ENCODE peak calls at places on chromosomes 5 and 9, in seven cellular contexts. One of them, this sample, is unnamed.

GRCh38 chr9:122327175-122327574 is 43.6 kb upstream of the PTGS1 start:
- DNase-seq in heart right ventricle: no peak
- DNase-seq in HepG2: no peak
- DNase-seq in sigmoid colon: no peak
- DNase-seq in Peyer's patch: no peak
- DNase-seq in psoas muscle: no peak
- DNase-seq in stomach: no peak
- DNase-seq in this sample: no peak

GRCh38 chr9:91817493-91818225 is 132.4 kb downstream of the ROR2 start:
- DNase-seq in heart right ventricle: no peak
- DNase-seq in HepG2: no peak
- DNase-seq in sigmoid colon: peak; percentile 69
- DNase-seq in Peyer's patch: no peak
- DNase-seq in psoas muscle: no peak
- DNase-seq in stomach: no peak
- DNase-seq in this sample: no peak

GRCh38 chr9:132160802-132161742 is 786 bp upstream of the NTNG2 start:
- DNase-seq in heart right ventricle: no peak
- DNase-seq in HepG2: no peak
- DNase-seq in sigmoid colon: no peak
- DNase-seq in Peyer's patch: no peak
- DNase-seq in psoas muscle: peak; percentile 29
- DNase-seq in stomach: peak; percentile 34
- DNase-seq in this sample: no peak

GRCh38 chr5:53355316-53355715 is 125.1 kb upstream of the FST start:
- DNase-seq in heart right ventricle: no peak
- DNase-seq in HepG2: no peak
- DNase-seq in sigmoid colon: no peak
- DNase-seq in Peyer's patch: no peak
- DNase-seq in psoas muscle: no peak
- DNase-seq in stomach: no peak
- DNase-seq in this sample: no peak

GRCh38 chr5:54895816-54896341 is 89.5 kb downstream of the ESM1 start:
- DNase-seq in heart right ventricle: peak; percentile 29
- DNase-seq in HepG2: peak; percentile 28
- DNase-seq in sigmoid colon: no peak
- DNase-seq in Peyer's patch: no peak
- DNase-seq in psoas muscle: no peak
- DNase-seq in stomach: peak; percentile 50
- DNase-seq in this sample: no peak

GRCh38 chr5:149358294-149358651 is 427 bp downstream of the PCYOX1L start:
- DNase-seq in heart right ventricle: peak; percentile 41
- DNase-seq in HepG2: no peak
- DNase-seq in sigmoid colon: peak; percentile 86
- DNase-seq in Peyer's patch: peak; percentile 68
- DNase-seq in psoas muscle: peak; percentile 54
- DNase-seq in stomach: peak; percentile 35
- DNase-seq in this sample: no peak

GRCh38 chr5:95178046-95178651 is 106.7 kb downstream of the MCTP1 start:
- DNase-seq in heart right ventricle: no peak
- DNase-seq in HepG2: peak; percentile 7
- DNase-seq in sigmoid colon: no peak
- DNase-seq in Peyer's patch: no peak
- DNase-seq in psoas muscle: no peak
- DNase-seq in stomach: no peak
- DNase-seq in this sample: no peak

GRCh38 chr5:68478306-68479091 is 262.9 kb downstream of the PIK3R1 start:
- DNase-seq in heart right ventricle: no peak
- DNase-seq in HepG2: no peak
- DNase-seq in sigmoid colon: no peak
- DNase-seq in Peyer's patch: no peak
- DNase-seq in psoas muscle: no peak
- DNase-seq in stomach: no peak
- DNase-seq in this sample: no peak

GRCh38 chr5:3512291-3512690 is 83.3 kb upstream of the IRX1 start:
- DNase-seq in heart right ventricle: no peak
- DNase-seq in HepG2: no peak
- DNase-seq in sigmoid colon: no peak
- DNase-seq in Peyer's patch: no peak
- DNase-seq in psoas muscle: no peak
- DNase-seq in stomach: no peak
- DNase-seq in this sample: no peak

GRCh38 chr9:137689745-137690529 is 71.1 kb downstream of the EHMT1 start:
- DNase-seq in heart right ventricle: no peak
- DNase-seq in HepG2: peak; percentile 73
- DNase-seq in sigmoid colon: no peak
- DNase-seq in Peyer's patch: no peak
- DNase-seq in psoas muscle: no peak
- DNase-seq in stomach: no peak
- DNase-seq in this sample: no peak

GRCh38 chr5:115857621-115858349 is 16.1 kb downstream of the AP3S1 start:
- DNase-seq in heart right ventricle: no peak
- DNase-seq in HepG2: no peak
- DNase-seq in sigmoid colon: no peak
- DNase-seq in Peyer's patch: no peak
- DNase-seq in psoas muscle: no peak
- DNase-seq in stomach: no peak
- DNase-seq in this sample: no peak

GRCh38 chr5:173056783-173057061 is 570 bp downstream of the CREBRF start:
- DNase-seq in heart right ventricle: no peak
- DNase-seq in HepG2: no peak
- DNase-seq in sigmoid colon: no peak
- DNase-seq in Peyer's patch: no peak
- DNase-seq in psoas muscle: no peak
- DNase-seq in stomach: no peak
- DNase-seq in this sample: no peak

GRCh38 chr9:40909821-40910220 is 218.7 kb downstream of the FOXD4L6 start:
- DNase-seq in heart right ventricle: no peak
- DNase-seq in HepG2: no peak
- DNase-seq in sigmoid colon: no peak
- DNase-seq in Peyer's patch: no peak
- DNase-seq in psoas muscle: no peak
- DNase-seq in stomach: no peak
- DNase-seq in this sample: no peak

GRCh38 chr9:134571326-134571871 is 70.2 kb upstream of the COL5A1 start:
- DNase-seq in heart right ventricle: peak; percentile 2
- DNase-seq in HepG2: no peak
- DNase-seq in sigmoid colon: peak; percentile 43
- DNase-seq in Peyer's patch: peak; percentile 22
- DNase-seq in psoas muscle: no peak
- DNase-seq in stomach: peak; percentile 3
- DNase-seq in this sample: no peak

GRCh38 chr5:54673523-54674225 is 156.1 kb downstream of the SNX18 start:
- DNase-seq in heart right ventricle: peak; percentile 41
- DNase-seq in HepG2: no peak
- DNase-seq in sigmoid colon: peak; percentile 81
- DNase-seq in Peyer's patch: no peak
- DNase-seq in psoas muscle: peak; percentile 26
- DNase-seq in stomach: peak; percentile 44
- DNase-seq in this sample: no peak

GRCh38 chr9:12818431-12819000 is 43.7 kb downstream of the LURAP1L start:
- DNase-seq in heart right ventricle: no peak
- DNase-seq in HepG2: no peak
- DNase-seq in sigmoid colon: no peak
- DNase-seq in Peyer's patch: peak; percentile 53
- DNase-seq in psoas muscle: no peak
- DNase-seq in stomach: no peak
- DNase-seq in this sample: no peak

GRCh38 chr9:137150485-137151060 is 11.6 kb downstream of the GRIN1 start:
- DNase-seq in heart right ventricle: no peak
- DNase-seq in HepG2: peak; percentile 84
- DNase-seq in sigmoid colon: no peak
- DNase-seq in Peyer's patch: no peak
- DNase-seq in psoas muscle: no peak
- DNase-seq in stomach: peak; percentile 67
- DNase-seq in this sample: no peak

GRCh38 chr5:172775326-172776234 is 4.6 kb upstream of the DUSP1 start:
- DNase-seq in heart right ventricle: no peak
- DNase-seq in HepG2: peak; percentile 95
- DNase-seq in sigmoid colon: peak; percentile 97
- DNase-seq in Peyer's patch: no peak
- DNase-seq in psoas muscle: peak; percentile 92
- DNase-seq in stomach: peak; percentile 79
- DNase-seq in this sample: peak; percentile 74

GRCh38 chr5:9538504-9538903 is 7.4 kb downstream of the SEMA5A start:
- DNase-seq in heart right ventricle: no peak
- DNase-seq in HepG2: no peak
- DNase-seq in sigmoid colon: no peak
- DNase-seq in Peyer's patch: no peak
- DNase-seq in psoas muscle: no peak
- DNase-seq in stomach: no peak
- DNase-seq in this sample: no peak

GRCh38 chr5:95283761-95284511 is 958 bp downstream of the MCTP1 start:
- DNase-seq in heart right ventricle: no peak
- DNase-seq in HepG2: no peak
- DNase-seq in sigmoid colon: no peak
- DNase-seq in Peyer's patch: peak; percentile 52
- DNase-seq in psoas muscle: peak; percentile 13
- DNase-seq in stomach: peak; percentile 53
- DNase-seq in this sample: no peak

GRCh38 chr9:3842839-3843238 is 317.0 kb upstream of the RFX3 start:
- DNase-seq in heart right ventricle: no peak
- DNase-seq in HepG2: no peak
- DNase-seq in sigmoid colon: no peak
- DNase-seq in Peyer's patch: no peak
- DNase-seq in psoas muscle: no peak
- DNase-seq in stomach: no peak
- DNase-seq in this sample: no peak

GRCh38 chr5:125228358-125228757 is 481.9 kb upstream of the ZNF608 start:
- DNase-seq in heart right ventricle: no peak
- DNase-seq in HepG2: no peak
- DNase-seq in sigmoid colon: no peak
- DNase-seq in Peyer's patch: no peak
- DNase-seq in psoas muscle: no peak
- DNase-seq in stomach: no peak
- DNase-seq in this sample: no peak

GRCh38 chr9:31839273-31839672 is 545.2 kb upstream of the ACO1 start:
- DNase-seq in heart right ventricle: no peak
- DNase-seq in HepG2: peak; percentile 41
- DNase-seq in sigmoid colon: no peak
- DNase-seq in Peyer's patch: no peak
- DNase-seq in psoas muscle: no peak
- DNase-seq in stomach: no peak
- DNase-seq in this sample: no peak

GRCh38 chr9:94096819-94097577 is 12.7 kb downstream of the PTPDC1 start:
- DNase-seq in heart right ventricle: no peak
- DNase-seq in HepG2: no peak
- DNase-seq in sigmoid colon: no peak
- DNase-seq in Peyer's patch: no peak
- DNase-seq in psoas muscle: no peak
- DNase-seq in stomach: no peak
- DNase-seq in this sample: no peak

GRCh38 chr9:759983-760715 is 81.3 kb upstream of the DMRT1 start:
- DNase-seq in heart right ventricle: no peak
- DNase-seq in HepG2: no peak
- DNase-seq in sigmoid colon: peak; percentile 52
- DNase-seq in Peyer's patch: no peak
- DNase-seq in psoas muscle: no peak
- DNase-seq in stomach: peak; percentile 40
- DNase-seq in this sample: no peak

GRCh38 chr5:180353963-180354574 is 933 bp upstream of the GFPT2 start:
- DNase-seq in heart right ventricle: no peak
- DNase-seq in HepG2: no peak
- DNase-seq in sigmoid colon: no peak
- DNase-seq in Peyer's patch: no peak
- DNase-seq in psoas muscle: no peak
- DNase-seq in stomach: no peak
- DNase-seq in this sample: no peak
- H3K4me3 ChIP-seq in heart right ventricle: peak overlapping the region; percentile 70
- H3K4me3 ChIP-seq in HepG2: peak overlapping the region; percentile 50
- H3K4me3 ChIP-seq in sigmoid colon: peak overlapping the region; percentile 49
- H3K4me3 ChIP-seq in Peyer's patch: peak overlapping the region; percentile 39
- H3K4me3 ChIP-seq in psoas muscle: peak overlapping the region; percentile 72
- H3K4me3 ChIP-seq in stomach: peak overlapping the region; percentile 71
- H3K4me3 ChIP-seq in this sample: peak overlapping the region; percentile 97

DNA sequence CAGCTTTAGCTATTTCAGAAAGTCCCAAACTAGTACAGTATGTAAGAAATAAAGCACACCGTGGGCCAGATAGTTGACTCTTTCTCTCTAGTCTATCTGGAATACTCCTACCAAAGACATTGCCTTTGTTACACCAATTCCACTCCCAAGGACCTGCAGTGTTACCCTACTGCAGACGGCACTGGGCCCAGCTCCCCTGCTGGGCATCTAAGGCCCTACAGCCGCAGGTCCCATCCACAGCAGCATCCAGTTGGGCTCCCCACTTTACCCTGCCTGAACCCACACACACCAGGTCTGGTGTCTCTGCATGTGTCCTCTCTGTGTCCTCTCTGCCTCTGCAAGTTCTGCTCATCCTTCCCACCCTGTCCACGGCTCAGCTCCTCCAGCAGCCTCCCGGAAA is 22.5 kb downstream of the TNIP1 start:
- DNase-seq in heart right ventricle: no peak
- DNase-seq in HepG2: no peak
- DNase-seq in sigmoid colon: no peak
- DNase-seq in Peyer's patch: no peak
- DNase-seq in psoas muscle: no peak
- DNase-seq in stomach: no peak
- DNase-seq in this sample: no peak
- H3K27ac ChIP-seq in heart right ventricle: no peak overlapping the region
- H3K27ac ChIP-seq in HepG2: no peak overlapping the region
- H3K27ac ChIP-seq in sigmoid colon: peak overlapping the region; percentile 75
- H3K27ac ChIP-seq in Peyer's patch: peak overlapping the region; percentile 73
- H3K27ac ChIP-seq in psoas muscle: peak overlapping the region; percentile 92
- H3K27ac ChIP-seq in stomach: peak overlapping the region; percentile 74
- H3K27ac ChIP-seq in this sample: no peak overlapping the region

GRCh38 chr5:8114597-8115266 is 245.8 kb downstream of the MTRR start:
- DNase-seq in heart right ventricle: no peak
- DNase-seq in HepG2: no peak
- DNase-seq in sigmoid colon: no peak
- DNase-seq in Peyer's patch: no peak
- DNase-seq in psoas muscle: no peak
- DNase-seq in stomach: no peak
- DNase-seq in this sample: no peak
- TF ChIP-seq CTCF in heart right ventricle: no peak
- TF ChIP-seq CTCF in HepG2: no peak
- TF ChIP-seq CTCF in sigmoid colon: no peak
- TF ChIP-seq CTCF in Peyer's patch: no peak
- TF ChIP-seq CTCF in psoas muscle: no peak
- TF ChIP-seq CTCF in stomach: no peak
- TF ChIP-seq CTCF in this sample: no peak

DNA sequence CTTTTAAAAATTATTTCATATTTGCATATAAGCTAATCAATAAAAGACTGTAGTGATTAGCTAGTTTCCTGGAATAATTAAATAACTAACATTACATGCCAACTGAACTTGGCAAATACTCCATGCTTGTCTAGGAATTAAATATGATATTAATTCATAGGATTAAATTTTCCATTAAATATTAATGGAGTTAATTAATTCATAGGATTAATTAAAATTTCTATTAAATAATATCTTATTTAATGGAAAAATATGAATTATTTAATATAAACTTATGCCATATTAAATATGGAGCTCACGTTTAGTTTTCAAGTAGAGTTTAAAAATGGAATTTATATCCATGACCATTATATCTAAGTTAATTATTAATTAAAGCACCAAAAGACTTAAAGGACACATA is 517.8 kb upstream of the DAB2 start:
- DNase-seq in heart right ventricle: no peak
- DNase-seq in HepG2: no peak
- DNase-seq in sigmoid colon: no peak
- DNase-seq in Peyer's patch: no peak
- DNase-seq in psoas muscle: no peak
- DNase-seq in stomach: no peak
- DNase-seq in this sample: no peak
- H3K4me3 ChIP-seq in heart right ventricle: no peak overlapping the region
- H3K4me3 ChIP-seq in HepG2: no peak overlapping the region
- H3K4me3 ChIP-seq in sigmoid colon: no peak overlapping the region
- H3K4me3 ChIP-seq in Peyer's patch: no peak overlapping the region
- H3K4me3 ChIP-seq in psoas muscle: no peak overlapping the region
- H3K4me3 ChIP-seq in stomach: no peak overlapping the region
- H3K4me3 ChIP-seq in this sample: no peak overlapping the region

GRCh38 chr5:103565711-103566110 is 3.1 kb upstream of the NUDT12 start:
- DNase-seq in heart right ventricle: no peak
- DNase-seq in HepG2: no peak
- DNase-seq in sigmoid colon: no peak
- DNase-seq in Peyer's patch: no peak
- DNase-seq in psoas muscle: no peak
- DNase-seq in stomach: no peak
- DNase-seq in this sample: no peak
- H3K27ac ChIP-seq in heart right ventricle: no peak overlapping the region
- H3K27ac ChIP-seq in HepG2: no peak overlapping the region
- H3K27ac ChIP-seq in sigmoid colon: no peak overlapping the region
- H3K27ac ChIP-seq in Peyer's patch: no peak overlapping the region
- H3K27ac ChIP-seq in psoas muscle: no peak overlapping the region
- H3K27ac ChIP-seq in stomach: no peak overlapping the region
- H3K27ac ChIP-seq in this sample: no peak overlapping the region

This sample was measured in thoracic aorta.